ENCODE peak calls at places on chromosomes 7 and 10, in eight cellular contexts. I, X, S, V, G, T, N and K are unnamed samples.
A peak's percentile ranks its signal among the peaks of the same experiment; 100 is the strongest.

GRCh38 chr7:54837167-54837566 is 78.2 kb upstream of the SEC61G start:
- DNase-seq in I (no peak), X (no peak), S (no peak), V (no peak), G (peak; percentile 70), T (no peak), N (no peak), K (no peak)

GRCh38 chr10:1598393-1599153 is 138.8 kb downstream of the ADARB2 start:
- DNase-seq in I (no peak), X (no peak), S (no peak), V (no peak), G (no peak), T (no peak), N (no peak), K (no peak)

GRCh38 chr10:31314256-31315183 is 4.5 kb upstream of the ZEB1 start:
- DNase-seq in I (no peak), X (no peak), S (no peak), V (no peak), G (no peak), T (no peak), N (no peak), K (no peak)

GRCh38 chr10:75294866-75295692 is 59.3 kb upstream of the COMTD1 start:
- DNase-seq in I (peak; percentile 92), X (peak; percentile 14), S (peak; percentile 82), V (no peak), G (peak; percentile 88), T (peak; percentile 10), N (peak; percentile 82), K (peak; percentile 26)

GRCh38 chr10:90742189-90742588 is 115.7 kb downstream of the HTR7 start:
- DNase-seq in I (no peak), X (no peak), S (no peak), V (no peak), G (no peak), T (no peak), N (no peak), K (no peak)

GRCh38 chr7:24378871-24379608 is 95.0 kb downstream of the NPY start:
- DNase-seq in I (peak; percentile 29), X (no peak), S (no peak), V (no peak), G (no peak), T (no peak), N (peak; percentile 66), K (no peak)

GRCh38 chr7:142809671-142810070 is 38.9 kb downstream of the PRSS2 start:
- DNase-seq in I (no peak), X (no peak), S (no peak), V (no peak), G (no peak), T (no peak), N (no peak), K (no peak)

GRCh38 chr7:8310876-8311275 is 48.9 kb upstream of the ICA1 start:
- DNase-seq in I (no peak), X (no peak), S (no peak), V (no peak), G (no peak), T (no peak), N (no peak), K (no peak)

GRCh38 chr7:31312864-31313263 is 27.7 kb downstream of the NEUROD6 start:
- DNase-seq in I (no peak), X (no peak), S (no peak), V (no peak), G (no peak), T (no peak), N (peak; percentile 30), K (no peak)

GRCh38 chr10:33183658-33184057 is 150.8 kb downstream of the NRP1 start:
- DNase-seq in I (no peak), X (no peak), S (no peak), V (no peak), G (no peak), T (no peak), N (no peak), K (no peak)

GRCh38 chr10:61923210-61924024 is 21.9 kb downstream of the ARID5B start:
- DNase-seq in I (peak; percentile 28), X (no peak), S (no peak), V (no peak), G (no peak), T (no peak), N (no peak), K (no peak)

GRCh38 chr10:77328272-77328816 is 309.3 kb downstream of the KCNMA1 start:
- DNase-seq in I (no peak), X (no peak), S (no peak), V (no peak), G (no peak), T (no peak), N (no peak), K (no peak)

GRCh38 chr10:361203-362135 is 226.2 kb downstream of the ZMYND11 start:
- DNase-seq in I (no peak), X (no peak), S (no peak), V (no peak), G (no peak), T (no peak), N (no peak), K (no peak)

GRCh38 chr10:87635498-87636312 is 24.0 kb upstream of the PAPSS2 start:
- DNase-seq in I (no peak), X (no peak), S (no peak), V (no peak), G (no peak), T (peak; percentile 27), N (peak; percentile 61), K (no peak)

GRCh38 chr7:10780400-10780747 is 193.3 kb upstream of the PHF14 start:
- DNase-seq in I (no peak), X (no peak), S (no peak), V (no peak), G (no peak), T (no peak), N (no peak), K (no peak)

GRCh38 chr10:121337356-121337936 is 260.8 kb downstream of the FGFR2 start:
- DNase-seq in I (no peak), X (no peak), S (no peak), V (no peak), G (no peak), T (no peak), N (no peak), K (no peak)

GRCh38 chr7:158236400-158236799 is 351.2 kb downstream of the PTPRN2 start:
- DNase-seq in I (no peak), X (no peak), S (no peak), V (no peak), G (no peak), T (no peak), N (no peak), K (no peak)

GRCh38 chr7:96303686-96304443 is 18.0 kb downstream of the SLC25A13 start:
- DNase-seq in I (no peak), X (no peak), S (no peak), V (no peak), G (no peak), T (peak; percentile 71), N (no peak), K (peak; percentile 79)

GRCh38 chr10:71218046-71218832 is 5.9 kb downstream of the UNC5B start:
- DNase-seq in I (no peak), X (no peak), S (no peak), V (no peak), G (no peak), T (no peak), N (no peak), K (no peak)
- H3K4me3 ChIP-seq in I (no peak overlapping the region), X (no peak overlapping the region), S (no peak overlapping the region), V (peak overlapping the region; percentile 71), G (peak overlapping the region; percentile 77), T (peak overlapping the region; percentile 53), N (no peak overlapping the region), K (peak overlapping the region; percentile 54)

GRCh38 chr10:110336111-110336721 is 31.5 kb upstream of the SMNDC1 start:
- DNase-seq in I (no peak), X (no peak), S (no peak), V (no peak), G (no peak), T (peak; percentile 96), N (no peak), K (peak; percentile 95)
- TF ChIP-seq CTCF in I (no peak), X (no peak), S (no peak), V (no peak), G (no peak), T (peak; percentile 26), N (no peak), K (peak; percentile 32)

DNA sequence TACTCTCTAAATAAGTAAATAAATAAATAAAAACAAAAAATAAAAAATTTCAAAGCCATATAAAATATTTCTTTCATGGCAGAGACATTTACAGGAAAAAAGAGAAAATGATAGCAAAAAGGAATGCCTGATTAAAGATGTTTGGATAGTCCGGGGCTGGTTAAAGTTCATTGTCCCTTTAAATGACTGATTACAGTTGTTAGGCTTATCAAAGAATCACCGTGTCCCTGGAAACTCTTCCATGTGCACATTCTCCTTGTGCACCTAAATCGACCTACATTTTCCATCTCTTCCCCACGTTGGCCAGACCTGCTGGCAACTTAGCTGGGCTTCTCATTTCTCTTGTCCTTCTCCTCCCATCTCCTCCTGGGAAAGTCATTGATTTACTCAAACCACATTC is 69.1 kb downstream of the ABCB5 start:
- DNase-seq in I (no peak), X (no peak), S (no peak), V (no peak), G (no peak), T (no peak), N (no peak), K (no peak)
- H3K4me3 ChIP-seq in I (no peak overlapping the region), X (no peak overlapping the region), S (no peak overlapping the region), V (no peak overlapping the region), G (no peak overlapping the region), T (no peak overlapping the region), N (no peak overlapping the region), K (no peak overlapping the region)

GRCh38 chr10:106555599-106555998 is 608.9 kb downstream of the SORCS1 start:
- DNase-seq in I (no peak), X (no peak), S (no peak), V (no peak), G (no peak), T (no peak), N (no peak), K (no peak)
- TF ChIP-seq CTCF in I (no peak), X (no peak), S (no peak), V (no peak), G (no peak), T (no peak), N (no peak), K (no peak)

GRCh38 chr7:140314571-140315480 is 83.5 kb downstream of the SLC37A3 start:
- DNase-seq in I (no peak), X (no peak), S (no peak), V (no peak), G (no peak), T (no peak), N (peak; percentile 31), K (no peak)
- H3K4me3 ChIP-seq in I (no peak overlapping the region), X (no peak overlapping the region), S (no peak overlapping the region), V (peak overlapping the region; percentile 19), G (no peak overlapping the region), T (no peak overlapping the region), N (no peak overlapping the region), K (no peak overlapping the region)